ENCODE peak calls at places on chromosomes 4 and X, in eight cellular contexts. U is stromal cell of bone marrow, Z is NCI-H2171, T is iris pigment epithelial cell, I is HEK293T, K is pancreas, Y is IMR-90, P is lung microvascular endothelial cell. N is an unnamed sample.

GRCh38 chr4:127888559-127888958 is 7.9 kb downstream of the PLK4 start:
- DNase-seq in U (no peak), Z (peak), T (no peak), I (no peak), K (no peak), Y (no peak), P (no peak), N (no peak)

GRCh38 chr4:60721680-60722079 is 478.4 kb upstream of the ADGRL3 start:
- DNase-seq in U (no peak), Z (no peak), T (no peak), I (no peak), K (no peak), Y (no peak), P (no peak), N (no peak)

GRCh38 chr4:61333490-61333889 is 133.4 kb downstream of the ADGRL3 start:
- DNase-seq in U (no peak), Z (no peak), T (no peak), I (no peak), K (no peak), Y (no peak), P (no peak), N (no peak)

GRCh38 chr4:138673053-138673452 is 342.5 kb upstream of the NOCT start:
- DNase-seq in U (no peak), Z (no peak), T (peak), I (no peak), K (no peak), Y (peak), P (no peak), N (no peak)

GRCh38 chr4:75637176-75637575 is 6.8 kb upstream of the CDKL2 start:
- DNase-seq in U (no peak), Z (no peak), T (peak), I (no peak), K (no peak), Y (peak), P (no peak), N (no peak)

GRCh38 chr4:11106190-11106589 is 322.5 kb downstream of the HS3ST1 start:
- DNase-seq in U (peak), Z (no peak), T (peak), I (no peak), K (no peak), Y (no peak), P (no peak), N (no peak)

GRCh38 chrX:39214380-39215126 is 413.3 kb downstream of the MID1IP1 start:
- DNase-seq in U (no peak), Z (no peak), T (no peak), I (no peak), K (no peak), Y (no peak), P (no peak), N (no peak)

GRCh38 chr4:94978904-94979303 is 221.1 kb downstream of the BMPR1B start:
- DNase-seq in U (peak), Z (no peak), T (peak), I (no peak), K (no peak), Y (peak), P (no peak), N (no peak)

GRCh38 chr4:1152284-1152683 is 20.1 kb downstream of the SPON2 start:
- DNase-seq in U (no peak), Z (no peak), T (no peak), I (no peak), K (no peak), Y (no peak), P (no peak), N (no peak)

GRCh38 chr4:165461176-165461835 is 82.5 kb downstream of the CPE start:
- DNase-seq in U (peak), Z (no peak), T (peak), I (no peak), K (no peak), Y (peak), P (no peak), N (no peak)

GRCh38 chr4:79855081-79855480 is 217.9 kb downstream of the ANTXR2 start:
- DNase-seq in U (no peak), Z (no peak), T (no peak), I (no peak), K (no peak), Y (peak), P (peak), N (no peak)

GRCh38 chr4:176635372-176636261 is 157.1 kb downstream of the VEGFC start:
- DNase-seq in U (peak), Z (no peak), T (peak), I (peak), K (no peak), Y (peak), P (no peak), N (no peak)

GRCh38 chr4:12137556-12137955 is 708.9 kb upstream of the HS3ST1 start:
- DNase-seq in U (no peak), Z (no peak), T (no peak), I (no peak), K (no peak), Y (no peak), P (peak), N (no peak)

GRCh38 chr4:186554485-186554884 is 882 bp downstream of the MTNR1A start:
- DNase-seq in U (no peak), Z (no peak), T (peak), I (peak), K (peak), Y (no peak), P (no peak), N (peak)

GRCh38 chrX:1554469-1555210 is 17.7 kb upstream of the P2RY8 start:
- DNase-seq in U (no peak), Z (no peak), T (no peak), I (no peak), K (no peak), Y (no peak), P (no peak), N (no peak)

GRCh38 chr4:113645771-113646455 is 115.6 kb downstream of the CAMK2D start:
- DNase-seq in U (peak), Z (no peak), T (peak), I (peak), K (no peak), Y (peak), P (peak), N (peak)

GRCh38 chr4:183540498-183540953 is 35.7 kb downstream of the ING2 start:
- DNase-seq in U (no peak), Z (no peak), T (no peak), I (no peak), K (no peak), Y (no peak), P (no peak), N (no peak)

GRCh38 chrX:9671998-9672397 is 93.6 kb downstream of the GPR143 start:
- DNase-seq in U (no peak), Z (no peak), T (no peak), I (no peak), K (no peak), Y (no peak), P (no peak), N (no peak)

GRCh38 chr4:158770671-158771070 is 1.8 kb downstream of the FNIP2 start:
- DNase-seq in U (no peak), Z (no peak), T (no peak), I (no peak), K (no peak), Y (no peak), P (no peak), N (no peak)

N was measured in left colon.